ENCODE peak calls at places on chromosomes 5 and 9, in six cellular contexts. One of them, this sample, is unnamed. For H3K4me1, the result is how much of the 10 kb centered on the place peaks cover.

GRCh38 chr5:67897431-67897830 is 318.1 kb upstream of the PIK3R1 start:
- ATAC-seq in A549: no peak
- ATAC-seq in GM12878: no peak
- ATAC-seq in K562: no peak
- ATAC-seq in upper lobe of left lung: no peak
- ATAC-seq in HepG2: no peak
- ATAC-seq in this sample: peak

GRCh38 chr5:79561525-79561893 is 47.6 kb upstream of the HOMER1 start:
- ATAC-seq in A549: no peak
- ATAC-seq in GM12878: peak
- ATAC-seq in K562: no peak
- ATAC-seq in upper lobe of left lung: no peak
- ATAC-seq in HepG2: no peak
- ATAC-seq in this sample: no peak

GRCh38 chr5:142838845-142839244 is 68.7 kb downstream of the ARHGAP26 start:
- ATAC-seq in A549: no peak
- ATAC-seq in GM12878: no peak
- ATAC-seq in K562: no peak
- ATAC-seq in upper lobe of left lung: no peak
- ATAC-seq in HepG2: no peak
- ATAC-seq in this sample: no peak

GRCh38 chr9:112032733-112033132 is 136.1 kb downstream of the UGCG start:
- ATAC-seq in A549: no peak
- ATAC-seq in GM12878: no peak
- ATAC-seq in K562: no peak
- ATAC-seq in upper lobe of left lung: no peak
- ATAC-seq in HepG2: no peak
- ATAC-seq in this sample: no peak

GRCh38 chr5:116872986-116873385 is 298.4 kb upstream of the SEMA6A start:
- ATAC-seq in A549: no peak
- ATAC-seq in GM12878: no peak
- ATAC-seq in K562: no peak
- ATAC-seq in upper lobe of left lung: no peak
- ATAC-seq in HepG2: no peak
- ATAC-seq in this sample: no peak

GRCh38 chr9:134258828-134259546 is 67.3 kb upstream of the RXRA start:
- ATAC-seq in A549: no peak
- ATAC-seq in GM12878: no peak
- ATAC-seq in K562: no peak
- ATAC-seq in upper lobe of left lung: no peak
- ATAC-seq in HepG2: peak
- ATAC-seq in this sample: no peak

GRCh38 chr9:82127993-82128710 is 139.6 kb downstream of the SPATA31D1 start:
- ATAC-seq in A549: no peak
- ATAC-seq in GM12878: peak
- ATAC-seq in K562: no peak
- ATAC-seq in upper lobe of left lung: no peak
- ATAC-seq in HepG2: no peak
- ATAC-seq in this sample: no peak

GRCh38 chr9:36935332-36935731 is 98.7 kb downstream of the PAX5 start:
- ATAC-seq in A549: no peak
- ATAC-seq in GM12878: peak
- ATAC-seq in K562: no peak
- ATAC-seq in upper lobe of left lung: no peak
- ATAC-seq in HepG2: no peak
- ATAC-seq in this sample: no peak

GRCh38 chr9:1910269-1910811 is 104.8 kb upstream of the SMARCA2 start:
- ATAC-seq in A549: no peak
- ATAC-seq in GM12878: no peak
- ATAC-seq in K562: no peak
- ATAC-seq in upper lobe of left lung: no peak
- ATAC-seq in HepG2: no peak
- ATAC-seq in this sample: no peak

GRCh38 chr5:150184990-150185952 is 4.6 kb upstream of the SLC6A7 start:
- ATAC-seq in A549: no peak
- ATAC-seq in GM12878: no peak
- ATAC-seq in K562: no peak
- ATAC-seq in upper lobe of left lung: no peak
- ATAC-seq in HepG2: peak
- ATAC-seq in this sample: no peak

GRCh38 chr9:128575469-128575868 is 23.1 kb downstream of the SPTAN1 start:
- ATAC-seq in A549: no peak
- ATAC-seq in GM12878: no peak
- ATAC-seq in K562: no peak
- ATAC-seq in upper lobe of left lung: no peak
- ATAC-seq in HepG2: no peak
- ATAC-seq in this sample: peak

GRCh38 chr5:140000332-140000731 is 42.8 kb downstream of the NRG2 start:
- ATAC-seq in A549: no peak
- ATAC-seq in GM12878: no peak
- ATAC-seq in K562: no peak
- ATAC-seq in upper lobe of left lung: peak
- ATAC-seq in HepG2: no peak
- ATAC-seq in this sample: no peak

GRCh38 chr9:37986771-37987258 is 82.2 kb downstream of the SHB start:
- ATAC-seq in A549: peak
- ATAC-seq in GM12878: peak
- ATAC-seq in K562: no peak
- ATAC-seq in upper lobe of left lung: no peak
- ATAC-seq in HepG2: peak
- ATAC-seq in this sample: no peak

GRCh38 chr5:997001-997474 is 11.6 kb upstream of the NKD2 start:
- ATAC-seq in A549: peak
- ATAC-seq in GM12878: peak
- ATAC-seq in K562: peak
- ATAC-seq in upper lobe of left lung: peak
- ATAC-seq in HepG2: no peak
- ATAC-seq in this sample: no peak

GRCh38 chr9:129898205-129898604 is 62.9 kb downstream of the USP20 start:
- ATAC-seq in A549: peak
- ATAC-seq in GM12878: no peak
- ATAC-seq in K562: no peak
- ATAC-seq in upper lobe of left lung: no peak
- ATAC-seq in HepG2: no peak
- ATAC-seq in this sample: peak

GRCh38 chr9:132927704-132928103 is 16.7 kb downstream of the TSC1 start:
- ATAC-seq in A549: no peak
- ATAC-seq in GM12878: no peak
- ATAC-seq in K562: no peak
- ATAC-seq in upper lobe of left lung: no peak
- ATAC-seq in HepG2: no peak
- ATAC-seq in this sample: no peak

GRCh38 chr5:111153483-111153882 is 61.3 kb downstream of the WDR36 start:
- ATAC-seq in A549: no peak
- ATAC-seq in GM12878: no peak
- ATAC-seq in K562: no peak
- ATAC-seq in upper lobe of left lung: no peak
- ATAC-seq in HepG2: no peak
- ATAC-seq in this sample: no peak

GRCh38 chr9:134291452-134291881 is 34.8 kb upstream of the RXRA start:
- ATAC-seq in A549: no peak
- ATAC-seq in GM12878: no peak
- ATAC-seq in K562: no peak
- ATAC-seq in upper lobe of left lung: no peak
- ATAC-seq in HepG2: peak
- ATAC-seq in this sample: no peak

DNA sequence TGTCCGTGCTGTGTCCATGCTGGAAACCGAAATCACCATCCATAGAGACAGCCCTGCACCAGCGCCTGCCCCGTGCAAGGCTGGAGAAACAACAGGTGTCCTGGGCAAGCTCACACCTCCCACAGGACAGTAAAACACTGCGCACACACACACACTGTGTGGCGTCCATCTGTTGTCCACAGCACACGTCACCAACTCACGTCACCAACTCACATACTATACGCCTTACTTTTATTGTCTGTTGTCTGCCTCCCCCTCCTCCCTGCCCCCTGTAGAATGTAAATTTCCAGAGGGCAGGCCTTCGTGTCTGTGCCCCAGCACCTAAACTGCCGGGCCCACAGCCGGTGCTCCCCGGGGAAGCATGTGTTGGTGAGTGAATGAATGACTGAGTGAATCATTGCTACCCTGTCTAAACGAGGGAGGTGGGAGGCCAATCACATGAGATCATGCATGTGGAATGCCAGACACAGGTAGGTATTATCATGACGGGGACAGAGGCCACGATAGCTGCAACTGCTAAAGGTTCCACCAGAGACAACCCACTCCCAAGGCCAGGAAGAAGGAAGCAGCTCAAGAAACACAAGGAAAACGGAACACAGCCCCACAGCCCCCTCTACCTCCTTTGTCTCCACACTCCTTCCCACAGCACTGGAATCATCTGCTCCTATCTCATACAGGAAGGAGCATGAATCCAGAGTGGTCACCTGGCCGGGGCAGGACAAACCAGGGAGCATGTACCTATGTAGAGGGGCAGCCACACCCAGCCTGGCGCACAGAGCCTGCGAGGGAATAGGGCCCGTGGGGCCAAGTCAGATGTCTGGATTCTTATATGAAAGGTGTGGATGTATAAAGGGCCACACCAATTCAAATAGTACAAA is 41.9 kb downstream of the STK10 start:
- ATAC-seq in A549: no peak
- ATAC-seq in GM12878: no peak
- ATAC-seq in K562: no peak
- ATAC-seq in upper lobe of left lung: no peak
- ATAC-seq in HepG2: no peak
- ATAC-seq in this sample: no peak
- H3K4me1 ChIP-seq in A549: under half
- H3K4me1 ChIP-seq in GM12878: under half
- H3K4me1 ChIP-seq in K562: half or more
- H3K4me1 ChIP-seq in upper lobe of left lung: under half
- H3K4me1 ChIP-seq in HepG2: half or more
- H3K4me1 ChIP-seq in this sample: under half

DNA sequence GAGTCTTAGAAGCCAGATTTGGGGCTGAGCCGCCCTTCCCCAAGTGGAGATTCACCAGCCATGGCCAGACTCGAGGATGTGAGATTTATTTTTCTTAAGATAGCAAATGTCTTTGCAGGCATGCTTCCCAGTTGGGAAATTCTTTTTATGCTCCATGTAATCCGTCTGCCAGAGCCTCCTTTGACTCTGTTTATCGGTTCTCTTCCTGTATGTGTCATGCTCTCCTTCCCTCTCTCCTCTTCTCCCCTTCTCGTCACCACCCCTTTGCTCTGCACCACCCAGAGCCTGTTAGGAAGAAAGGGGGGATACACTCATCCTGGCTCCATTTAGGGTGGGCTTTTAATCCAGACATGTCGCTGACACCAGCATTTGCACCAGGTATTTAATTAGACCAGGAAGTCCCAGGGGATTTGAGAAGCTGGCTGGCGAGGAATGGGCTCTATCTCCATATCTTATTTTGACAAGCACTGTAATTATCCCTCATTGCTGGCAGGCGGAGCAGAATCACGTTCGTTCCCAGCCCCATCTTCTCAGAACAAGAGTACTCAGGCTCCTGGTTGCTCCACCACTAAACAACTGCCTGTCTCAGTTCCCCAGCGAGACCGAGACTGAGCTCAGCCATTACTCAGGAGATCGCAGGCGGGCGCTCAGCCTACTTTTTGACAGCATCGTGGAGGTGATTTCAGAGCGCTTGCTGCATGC is 50.9 kb downstream of the KCNIP1 start:
- ATAC-seq in A549: no peak
- ATAC-seq in GM12878: no peak
- ATAC-seq in K562: no peak
- ATAC-seq in upper lobe of left lung: no peak
- ATAC-seq in HepG2: no peak
- ATAC-seq in this sample: peak
- TF ChIP-seq EP300 in A549: no peak
- TF ChIP-seq EP300 in GM12878: no peak
- TF ChIP-seq EP300 in K562: no peak
- TF ChIP-seq EP300 in upper lobe of left lung: no peak
- TF ChIP-seq EP300 in HepG2: no peak
- TF ChIP-seq EP300 in this sample: no peak

DNA sequence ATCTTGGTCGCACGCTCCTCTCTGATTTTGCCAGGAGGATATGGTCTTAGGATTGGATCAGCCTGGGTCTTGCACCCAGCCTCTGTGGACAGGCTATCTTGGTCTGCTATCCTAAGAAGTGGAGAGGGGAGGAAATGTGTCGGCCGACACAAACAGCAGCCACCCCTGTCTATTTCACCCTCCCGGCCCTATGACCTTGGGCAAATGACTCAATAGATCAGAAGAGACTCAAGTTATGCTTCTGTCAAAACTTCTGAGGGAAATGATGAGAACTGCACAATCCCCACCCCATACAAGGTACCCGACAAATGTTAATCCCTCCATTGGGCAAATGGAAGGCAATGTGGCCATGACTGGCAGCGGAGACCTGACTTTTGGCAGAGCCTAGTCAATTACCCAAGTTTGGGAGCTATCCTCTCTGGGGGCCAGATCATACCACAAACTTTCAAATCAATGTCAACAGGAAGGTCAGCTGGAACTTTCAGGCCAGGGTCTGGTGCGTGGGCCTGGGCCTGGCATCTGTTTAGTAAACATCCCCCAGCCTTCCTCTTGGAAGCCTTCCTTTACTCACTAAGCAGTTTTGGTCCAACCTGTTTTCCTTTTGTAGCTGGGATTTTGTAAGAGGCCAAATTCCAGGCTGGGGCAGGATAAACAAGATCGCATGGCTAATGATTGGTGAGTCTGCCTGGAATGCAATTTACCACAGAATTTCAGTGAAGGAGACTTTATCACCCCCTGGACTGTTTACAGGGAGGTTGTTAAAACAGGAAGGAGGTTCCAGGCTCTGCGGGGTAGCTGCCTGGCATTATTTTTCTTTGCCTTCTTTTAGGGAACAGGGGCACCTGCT is 64.2 kb upstream of the CPEB4 start:
- ATAC-seq in A549: peak
- ATAC-seq in GM12878: no peak
- ATAC-seq in K562: no peak
- ATAC-seq in upper lobe of left lung: peak
- ATAC-seq in HepG2: peak
- ATAC-seq in this sample: no peak
- H3K27ac ChIP-seq in A549: peak
- H3K27ac ChIP-seq in GM12878: peak
- H3K27ac ChIP-seq in K562: no peak
- H3K27ac ChIP-seq in upper lobe of left lung: peak
- H3K27ac ChIP-seq in HepG2: peak
- H3K27ac ChIP-seq in this sample: no peak

DNA sequence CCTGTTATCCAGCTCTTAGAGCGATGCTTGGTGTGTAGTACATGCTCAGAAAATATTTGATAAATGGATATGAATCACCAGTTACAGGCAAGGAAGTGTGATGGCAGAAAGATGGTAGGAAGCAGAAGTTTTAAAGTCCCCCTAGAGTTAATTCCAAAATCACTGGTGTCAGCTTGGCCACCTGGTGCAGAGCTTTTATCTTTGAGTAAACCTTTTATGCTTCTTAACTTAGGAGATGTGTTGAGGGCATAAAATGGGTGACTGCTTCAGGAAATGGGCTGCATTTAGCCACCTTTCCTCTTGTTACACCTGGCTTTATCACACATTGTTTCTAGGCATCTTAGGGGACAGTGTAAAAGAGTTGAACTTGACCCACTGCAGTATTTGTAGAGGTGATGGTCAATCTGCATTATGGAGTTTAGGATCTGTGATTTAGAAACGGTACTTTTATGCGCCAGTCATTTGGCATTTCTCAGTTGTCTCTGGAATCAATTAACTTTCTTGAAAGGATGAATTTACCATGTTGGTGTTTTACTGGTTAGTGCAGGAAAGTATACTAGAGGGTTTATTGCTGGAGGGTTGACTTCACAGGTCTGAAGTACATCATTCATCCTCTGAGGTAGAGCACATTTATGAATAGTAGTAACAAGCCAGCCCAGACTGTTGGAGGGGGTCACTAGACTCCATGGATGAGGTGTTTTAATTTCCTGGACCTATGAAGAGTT is 7.5 kb upstream of the FAM120AOS start:
- ATAC-seq in A549: no peak
- ATAC-seq in GM12878: peak
- ATAC-seq in K562: no peak
- ATAC-seq in upper lobe of left lung: no peak
- ATAC-seq in HepG2: no peak
- ATAC-seq in this sample: no peak
- H3K4me1 ChIP-seq in A549: half or more
- H3K4me1 ChIP-seq in GM12878: under half
- H3K4me1 ChIP-seq in K562: under half
- H3K4me1 ChIP-seq in upper lobe of left lung: half or more
- H3K4me1 ChIP-seq in HepG2: half or more
- H3K4me1 ChIP-seq in this sample: half or more

This sample was measured in gastroesophageal sphincter.